ENCODE peak calls at places on chromosomes 1 and 21, in eight cellular contexts. K, U, M, G, A, R, N and B are unnamed samples.

GRCh38 chr1:234533034-234533571 is 54.1 kb upstream of the TARBP1 start:
- DNase-seq in U (peak; percentile 72), G (no peak), K (no peak), R (no peak), A (peak; percentile 87), N (no peak), M (no peak), B (no peak)

GRCh38 chr1:226677121-226678020 is 61.7 kb downstream of the ITPKB start:
- DNase-seq in R (peak; percentile 20), G (no peak), K (peak; percentile 96), N (no peak), U (peak; percentile 86), A (peak; percentile 91), M (peak; percentile 68), B (no peak)

GRCh38 chr1:97726386-97726785 is 194.4 kb downstream of the DPYD start:
- DNase-seq in R (no peak), K (no peak), M (no peak), U (no peak), A (no peak), N (no peak), G (no peak), B (no peak)

GRCh38 chr1:29237906-29238600 is 1.7 kb downstream of the PTPRU start:
- DNase-seq in R (peak; percentile 12), U (peak; percentile 69), N (peak; percentile 47), M (peak; percentile 37), A (peak; percentile 63), G (peak; percentile 75), K (peak; percentile 54), B (peak; percentile 39)

GRCh38 chr1:85473390-85473789 is 8.4 kb upstream of the DDAH1 start:
- DNase-seq in U (no peak), G (no peak), R (peak; percentile 73), K (no peak), M (peak; percentile 39), N (no peak), A (no peak), B (no peak)

GRCh38 chr21:44426663-44427191 is 28.6 kb upstream of the LRRC3 start:
- DNase-seq in M (no peak), G (no peak), K (no peak), R (no peak), U (no peak), A (no peak), N (no peak), B (no peak)

GRCh38 chr21:45766055-45766454 is 122.5 kb downstream of the PCBP3 start:
- DNase-seq in N (no peak), R (no peak), G (no peak), U (no peak), M (no peak), A (no peak), K (no peak), B (no peak)

GRCh38 chr1:229822026-229822425 is 196.0 kb downstream of the URB2 start:
- DNase-seq in N (no peak), A (no peak), K (no peak), M (no peak), R (no peak), U (no peak), G (no peak), B (no peak)

GRCh38 chr1:187096689-187097088 is 267.9 kb downstream of the PLA2G4A start:
- DNase-seq in M (no peak), U (no peak), R (no peak), K (no peak), G (no peak), N (no peak), A (no peak), B (no peak)

GRCh38 chr1:187891993-187892392 is 1063.2 kb downstream of the PLA2G4A start:
- DNase-seq in N (no peak), M (no peak), A (no peak), K (no peak), G (peak; percentile 43), R (no peak), U (no peak), B (no peak)

GRCh38 chr21:45192332-45192731 is 95.4 kb downstream of the POFUT2 start:
- DNase-seq in N (no peak), R (no peak), K (no peak), G (peak; percentile 33), U (no peak), A (no peak), M (no peak), B (no peak)

GRCh38 chr1:85578321-85579295 is 2.0 kb upstream of the CCN1 start:
- DNase-seq in A (no peak), M (no peak), N (no peak), G (peak; percentile 36), R (peak; percentile 66), K (no peak), U (no peak), B (no peak)

GRCh38 chr1:21457654-21458053 is 17.7 kb downstream of the NBPF3 start:
- DNase-seq in U (no peak), K (no peak), R (no peak), M (no peak), N (no peak), G (no peak), A (no peak), B (no peak)

GRCh38 chr1:231353086-231353485 is 15.0 kb downstream of the SPRTN start:
- DNase-seq in G (no peak), K (no peak), R (no peak), U (no peak), M (no peak), N (no peak), A (no peak), B (no peak)

GRCh38 chr1:231348442-231348841 is 10.3 kb downstream of the SPRTN start:
- DNase-seq in R (no peak), M (no peak), A (no peak), G (no peak), N (no peak), U (no peak), K (no peak), B (no peak)

GRCh38 chr1:231354330-231355020 is 16.4 kb downstream of the SPRTN start:
- DNase-seq in G (no peak), M (no peak), A (no peak), K (no peak), N (peak; percentile 44), U (no peak), R (no peak), B (no peak)

GRCh38 chr1:231355171-231355570 is 17.1 kb downstream of the SPRTN start:
- DNase-seq in K (no peak), A (no peak), U (no peak), M (no peak), R (no peak), G (no peak), N (no peak), B (no peak)

GRCh38 chr1:231351816-231352215 is 13.7 kb downstream of the SPRTN start:
- DNase-seq in A (no peak), N (no peak), K (no peak), M (no peak), R (no peak), G (no peak), U (no peak), B (no peak)
- TF ChIP-seq CTCF in A (no peak), N (no peak), K (no peak), M (no peak), R (no peak), G (no peak), U (no peak), B (no peak)

GRCh38 chr1:165900576-165901380 is 73.4 kb downstream of the UCK2 start:
- DNase-seq in A (peak; percentile 68), U (no peak), M (no peak), K (peak; percentile 64), R (no peak), N (no peak), G (no peak), B (no peak)

GRCh38 chr1:165897326-165898303 is 70.2 kb downstream of the UCK2 start:
- DNase-seq in A (no peak), K (no peak), R (no peak), N (no peak), U (no peak), G (no peak), M (no peak), B (peak; percentile 39)

GRCh38 chr1:165898837-165899236 is 71.4 kb downstream of the UCK2 start:
- DNase-seq in U (peak; percentile 61), R (peak; percentile 35), A (no peak), M (peak; percentile 51), N (no peak), G (no peak), K (no peak), B (no peak)

GRCh38 chr1:165902565-165902964 is 75.2 kb downstream of the UCK2 start:
- DNase-seq in K (no peak), G (no peak), N (no peak), M (no peak), U (no peak), R (no peak), A (no peak), B (no peak)

DNA sequence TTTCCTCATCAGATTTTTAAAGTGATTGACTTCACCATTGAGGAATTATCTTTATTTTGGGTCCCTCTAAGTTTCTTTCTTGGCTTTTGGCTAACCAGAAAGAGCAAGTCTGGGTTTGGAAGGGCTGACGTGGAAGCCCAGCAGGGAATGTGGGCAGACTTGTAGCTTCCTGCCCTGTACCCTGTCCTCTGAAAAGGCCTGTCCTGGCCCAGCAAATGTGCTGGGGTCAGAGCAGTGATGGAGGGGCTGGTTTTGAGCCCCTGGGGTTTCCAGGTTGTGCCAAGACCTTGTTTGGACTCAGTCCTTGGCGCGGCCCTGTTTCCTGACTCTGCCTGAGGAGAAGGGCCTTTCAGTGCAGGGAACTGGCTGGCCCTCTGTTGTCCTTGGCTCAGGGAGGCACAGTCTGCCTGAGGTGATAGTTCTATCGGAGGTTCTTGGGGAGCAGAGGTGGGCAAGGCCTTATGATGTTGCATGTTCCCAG is 72.1 kb downstream of the UCK2 start:
- DNase-seq in U (peak; percentile 21), N (no peak), K (no peak), A (no peak), M (no peak), G (no peak), R (no peak), B (no peak)
- H3K4me1 ChIP-seq in U (peaks cover 46% of the 10 kb centered on the region), N (no peaks in the 10 kb centered on the region), K (no peaks in the 10 kb centered on the region), A (no peaks in the 10 kb centered on the region), M (peaks cover 13% of the 10 kb centered on the region), G (no peaks in the 10 kb centered on the region), R (peaks cover 20% of the 10 kb centered on the region), B (peaks cover 5% of the 10 kb centered on the region)

DNA sequence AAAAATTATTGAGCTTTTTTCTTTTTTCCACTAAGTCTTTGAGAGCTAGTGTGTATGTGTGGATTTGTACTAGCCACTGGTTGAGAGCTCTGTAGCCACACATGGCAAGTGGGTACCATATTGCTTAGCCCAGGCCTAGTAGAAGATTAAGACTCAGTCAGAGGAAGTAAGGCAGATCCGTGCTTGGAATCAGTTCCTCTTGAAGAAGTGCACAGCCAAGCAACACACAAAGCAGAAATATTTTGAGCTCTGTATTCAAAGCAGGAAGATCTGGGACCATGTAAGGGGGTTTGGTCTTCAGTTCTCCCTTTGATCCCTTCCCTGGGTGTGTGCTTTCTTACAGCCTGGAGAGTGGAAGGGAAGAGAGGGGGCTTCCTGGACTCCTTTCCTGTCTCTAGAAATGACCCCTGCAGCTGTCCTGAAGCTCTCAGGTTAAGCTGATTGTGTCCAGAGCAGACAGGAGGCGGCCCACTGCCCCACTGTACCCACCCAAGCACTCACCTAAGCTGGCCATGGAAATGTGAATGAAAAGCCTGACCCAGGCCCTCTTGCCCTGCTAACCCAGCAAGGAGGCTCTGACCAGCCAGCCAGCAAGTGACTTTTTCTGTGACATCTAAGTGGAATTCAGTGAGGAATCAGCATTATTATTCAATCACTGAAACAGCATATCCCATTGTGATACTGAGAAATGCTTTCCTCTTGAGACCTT is 3.6 kb downstream of the ETS2 start:
- DNase-seq in R (no peak), M (no peak), G (no peak), A (no peak), N (no peak), U (no peak), K (no peak), B (no peak)
- H3K4me3 ChIP-seq in R (peak overlapping the region; percentile 93), M (peak overlapping the region; percentile 37), G (no peak overlapping the region), A (peak overlapping the region; percentile 97), N (no peak overlapping the region), U (peak overlapping the region; percentile 76), K (no peak overlapping the region), B (no peak overlapping the region)

GRCh38 chr1:17723684-17724083 is 31.4 kb upstream of the ACTL8 start:
- DNase-seq in K (no peak), R (no peak), U (no peak), G (no peak), N (no peak), A (no peak), M (no peak), B (no peak)
- TF ChIP-seq CTCF in K (no peak), R (no peak), U (no peak), G (no peak), N (peak; percentile 24), A (no peak), M (no peak), B (peak; percentile 12)